ENCODE peak calls at places on chromosomes 16 and 17, in seven cellular contexts. H is activated naive CD8-positive, alpha-beta T cell treated with anti-CD3 and anti-CD28 coated beads for 36 hours; T is cortex of kidney; Y is activated CD8-positive, alpha-beta memory T cell treated with anti-CD3 and anti-CD28 coated beads for 1 hour; W is CD8-positive, alpha-beta memory T cell; D is cardiac fibroblast; J is PC-3. G is an unnamed sample.

GRCh38 chr16:17899141-17899540 is 428.4 kb upstream of the XYLT1 start:
- DNase-seq in T (no peak), D (no peak), W (no peak), Y (no peak), H (no peak), J (no peak), G (no peak)

GRCh38 chr16:2835638-2836493 is 5.8 kb downstream of the ZG16B start:
- DNase-seq in Y (no peak), D (peak), W (no peak), H (no peak), T (no peak), J (peak), G (no peak)

GRCh38 chr16:13559624-13560023 is 360.3 kb upstream of the ERCC4 start:
- DNase-seq in D (no peak), Y (no peak), H (no peak), W (no peak), J (no peak), T (no peak), G (no peak)

GRCh38 chr16:78705694-78706093 is 606.2 kb downstream of the WWOX start:
- DNase-seq in W (no peak), J (peak), H (no peak), T (no peak), D (peak), Y (no peak), G (peak)

GRCh38 chr16:72721981-72722380 is 325.9 kb downstream of the ZFHX3 start:
- DNase-seq in D (no peak), H (no peak), W (no peak), J (no peak), Y (no peak), T (no peak), G (no peak)

GRCh38 chr17:36697907-36698526 is 96.6 kb downstream of the MRM1 start:
- DNase-seq in T (no peak), D (no peak), Y (no peak), H (no peak), W (no peak), J (no peak), G (peak)

GRCh38 chr17:47728214-47728877 is 4.7 kb upstream of the TBX21 start:
- DNase-seq in J (no peak), Y (no peak), H (no peak), D (no peak), T (no peak), W (no peak), G (no peak)

GRCh38 chr17:2396568-2397246 is 4.2 kb downstream of the MNT start:
- DNase-seq in W (peak), T (peak), Y (no peak), H (peak), D (peak), J (peak), G (peak)

GRCh38 chr17:72600934-72601333 is 480.1 kb downstream of the SOX9 start:
- DNase-seq in T (no peak), H (no peak), J (peak), D (peak), W (no peak), Y (no peak), G (no peak)

GRCh38 chr17:83195330-83196087 is 116.1 kb downstream of the METRNL start:
- DNase-seq in T (no peak), D (peak), H (no peak), W (no peak), Y (no peak), J (no peak), G (no peak)

GRCh38 chr17:83133302-83134121 is 54.1 kb downstream of the METRNL start:
- DNase-seq in Y (no peak), J (peak), T (no peak), W (no peak), D (no peak), H (no peak), G (no peak)

GRCh38 chr16:67862623-67863583 is 9.9 kb upstream of the EDC4 start:
- DNase-seq in W (no peak), T (no peak), H (no peak), D (peak), J (no peak), Y (no peak), G (no peak)

GRCh38 chr16:4263504-4264436 is 9.1 kb downstream of the TFAP4 start:
- DNase-seq in T (no peak), J (no peak), H (no peak), D (peak), Y (no peak), W (no peak), G (peak)

GRCh38 chr16:57801856-57802634 is at the start of gene KIFC3:
- DNase-seq in J (peak), T (no peak), W (peak), Y (peak), D (peak), H (peak), G (peak)

GRCh38 chr17:48296453-48296852 is 133.6 kb downstream of the SKAP1 start:
- DNase-seq in Y (no peak), H (no peak), D (no peak), T (no peak), J (no peak), W (no peak), G (no peak)

GRCh38 chr16:89019511-89019910 is 42.5 kb upstream of the CBFA2T3 start:
- DNase-seq in H (no peak), W (no peak), J (no peak), T (no peak), D (no peak), Y (no peak), G (no peak)

G was measured in erythroblast.